ENCODE peak calls at places on chromosomes 7 and 10, in eight cellular contexts. One of them, this sample, is unnamed.

GRCh38 chr10:121668336-121669009 is 70.2 kb upstream of the FGFR2 start:
- DNase-seq in left cardiac atrium: peak; percentile 71
- DNase-seq in neural progenitor cell: peak; percentile 42
- DNase-seq in activated CD8-positive, alpha-beta memory T cell treated with anti-CD3 and anti-CD28 coated beads for 1 hour: no peak
- DNase-seq in posterior vena cava: no peak
- DNase-seq in activated T-cell treated with anti-CD3 and anti-CD28 coated beads for 4 hours: no peak
- DNase-seq in substantia nigra: peak; percentile 51
- DNase-seq in pancreas: peak; percentile 38
- DNase-seq in this sample: peak; percentile 46

GRCh38 chr7:112708236-112708635 is 82.0 kb downstream of the TMEM168 start:
- DNase-seq in posterior vena cava: no peak
- DNase-seq in activated CD8-positive, alpha-beta memory T cell treated with anti-CD3 and anti-CD28 coated beads for 1 hour: no peak
- DNase-seq in neural progenitor cell: peak; percentile 47
- DNase-seq in left cardiac atrium: no peak
- DNase-seq in pancreas: no peak
- DNase-seq in substantia nigra: no peak
- DNase-seq in activated T-cell treated with anti-CD3 and anti-CD28 coated beads for 4 hours: no peak
- DNase-seq in this sample: no peak

GRCh38 chr10:118911361-118911760 is 118.2 kb upstream of the NANOS1 start:
- DNase-seq in left cardiac atrium: no peak
- DNase-seq in posterior vena cava: no peak
- DNase-seq in substantia nigra: no peak
- DNase-seq in activated T-cell treated with anti-CD3 and anti-CD28 coated beads for 4 hours: no peak
- DNase-seq in activated CD8-positive, alpha-beta memory T cell treated with anti-CD3 and anti-CD28 coated beads for 1 hour: no peak
- DNase-seq in neural progenitor cell: no peak
- DNase-seq in pancreas: no peak
- DNase-seq in this sample: no peak

GRCh38 chr7:148026713-148027112 is 563.9 kb upstream of the C7orf33 start:
- DNase-seq in left cardiac atrium: no peak
- DNase-seq in activated CD8-positive, alpha-beta memory T cell treated with anti-CD3 and anti-CD28 coated beads for 1 hour: no peak
- DNase-seq in neural progenitor cell: no peak
- DNase-seq in pancreas: no peak
- DNase-seq in posterior vena cava: no peak
- DNase-seq in activated T-cell treated with anti-CD3 and anti-CD28 coated beads for 4 hours: no peak
- DNase-seq in substantia nigra: no peak
- DNase-seq in this sample: no peak

GRCh38 chr10:4693967-4694366 is 132.0 kb upstream of the AKR1E2 start:
- DNase-seq in pancreas: no peak
- DNase-seq in substantia nigra: no peak
- DNase-seq in left cardiac atrium: no peak
- DNase-seq in activated T-cell treated with anti-CD3 and anti-CD28 coated beads for 4 hours: no peak
- DNase-seq in neural progenitor cell: no peak
- DNase-seq in activated CD8-positive, alpha-beta memory T cell treated with anti-CD3 and anti-CD28 coated beads for 1 hour: no peak
- DNase-seq in posterior vena cava: no peak
- DNase-seq in this sample: no peak

GRCh38 chr10:112025228-112025627 is 158.3 kb downstream of the GPAM start:
- DNase-seq in activated CD8-positive, alpha-beta memory T cell treated with anti-CD3 and anti-CD28 coated beads for 1 hour: no peak
- DNase-seq in neural progenitor cell: no peak
- DNase-seq in left cardiac atrium: no peak
- DNase-seq in pancreas: no peak
- DNase-seq in activated T-cell treated with anti-CD3 and anti-CD28 coated beads for 4 hours: no peak
- DNase-seq in substantia nigra: no peak
- DNase-seq in posterior vena cava: no peak
- DNase-seq in this sample: no peak

GRCh38 chr7:128903621-128904361 is 6.7 kb downstream of the KCP start:
- DNase-seq in neural progenitor cell: no peak
- DNase-seq in substantia nigra: no peak
- DNase-seq in activated CD8-positive, alpha-beta memory T cell treated with anti-CD3 and anti-CD28 coated beads for 1 hour: no peak
- DNase-seq in left cardiac atrium: peak; percentile 16
- DNase-seq in activated T-cell treated with anti-CD3 and anti-CD28 coated beads for 4 hours: no peak
- DNase-seq in posterior vena cava: peak; percentile 80
- DNase-seq in pancreas: no peak
- DNase-seq in this sample: no peak

GRCh38 chr7:123805287-123805686 is 39.7 kb upstream of the HYAL4 start:
- DNase-seq in left cardiac atrium: no peak
- DNase-seq in activated CD8-positive, alpha-beta memory T cell treated with anti-CD3 and anti-CD28 coated beads for 1 hour: no peak
- DNase-seq in neural progenitor cell: no peak
- DNase-seq in substantia nigra: no peak
- DNase-seq in pancreas: no peak
- DNase-seq in activated T-cell treated with anti-CD3 and anti-CD28 coated beads for 4 hours: no peak
- DNase-seq in posterior vena cava: no peak
- DNase-seq in this sample: no peak

GRCh38 chr10:69856601-69857166 is 55.0 kb downstream of the COL13A1 start:
- DNase-seq in substantia nigra: no peak
- DNase-seq in activated CD8-positive, alpha-beta memory T cell treated with anti-CD3 and anti-CD28 coated beads for 1 hour: no peak
- DNase-seq in neural progenitor cell: no peak
- DNase-seq in posterior vena cava: no peak
- DNase-seq in pancreas: no peak
- DNase-seq in activated T-cell treated with anti-CD3 and anti-CD28 coated beads for 4 hours: no peak
- DNase-seq in left cardiac atrium: no peak
- DNase-seq in this sample: no peak

GRCh38 chr10:34551295-34551694 is 263.8 kb downstream of the PARD3 start:
- DNase-seq in substantia nigra: no peak
- DNase-seq in neural progenitor cell: no peak
- DNase-seq in activated CD8-positive, alpha-beta memory T cell treated with anti-CD3 and anti-CD28 coated beads for 1 hour: no peak
- DNase-seq in activated T-cell treated with anti-CD3 and anti-CD28 coated beads for 4 hours: no peak
- DNase-seq in posterior vena cava: no peak
- DNase-seq in pancreas: no peak
- DNase-seq in left cardiac atrium: no peak
- DNase-seq in this sample: no peak

GRCh38 chr7:30984359-30985107 is 20.8 kb downstream of the GHRHR start:
- DNase-seq in activated CD8-positive, alpha-beta memory T cell treated with anti-CD3 and anti-CD28 coated beads for 1 hour: no peak
- DNase-seq in left cardiac atrium: no peak
- DNase-seq in posterior vena cava: no peak
- DNase-seq in substantia nigra: no peak
- DNase-seq in pancreas: no peak
- DNase-seq in activated T-cell treated with anti-CD3 and anti-CD28 coated beads for 4 hours: no peak
- DNase-seq in neural progenitor cell: peak; percentile 52
- DNase-seq in this sample: peak; percentile 76

GRCh38 chr10:43648392-43649148 is at the start of gene ZNF32:
- DNase-seq in activated T-cell treated with anti-CD3 and anti-CD28 coated beads for 4 hours: peak; percentile 60
- DNase-seq in substantia nigra: peak; percentile 77
- DNase-seq in posterior vena cava: peak; percentile 94
- DNase-seq in left cardiac atrium: peak; percentile 89
- DNase-seq in neural progenitor cell: peak; percentile 96
- DNase-seq in pancreas: peak; percentile 82
- DNase-seq in activated CD8-positive, alpha-beta memory T cell treated with anti-CD3 and anti-CD28 coated beads for 1 hour: peak; percentile 34
- DNase-seq in this sample: peak; percentile 85

GRCh38 chr7:8117195-8117594 is 144.8 kb downstream of the ICA1 start:
- DNase-seq in left cardiac atrium: no peak
- DNase-seq in neural progenitor cell: no peak
- DNase-seq in pancreas: no peak
- DNase-seq in activated T-cell treated with anti-CD3 and anti-CD28 coated beads for 4 hours: no peak
- DNase-seq in activated CD8-positive, alpha-beta memory T cell treated with anti-CD3 and anti-CD28 coated beads for 1 hour: no peak
- DNase-seq in posterior vena cava: no peak
- DNase-seq in substantia nigra: no peak
- DNase-seq in this sample: no peak

GRCh38 chr10:126222736-126223511 is 165.4 kb downstream of the ADAM12 start:
- DNase-seq in substantia nigra: no peak
- DNase-seq in activated T-cell treated with anti-CD3 and anti-CD28 coated beads for 4 hours: no peak
- DNase-seq in activated CD8-positive, alpha-beta memory T cell treated with anti-CD3 and anti-CD28 coated beads for 1 hour: no peak
- DNase-seq in posterior vena cava: no peak
- DNase-seq in neural progenitor cell: no peak
- DNase-seq in pancreas: no peak
- DNase-seq in left cardiac atrium: no peak
- DNase-seq in this sample: no peak

GRCh38 chr10:75733135-75733890 is 301.9 kb downstream of the LRMDA start:
- DNase-seq in activated CD8-positive, alpha-beta memory T cell treated with anti-CD3 and anti-CD28 coated beads for 1 hour: no peak
- DNase-seq in pancreas: peak; percentile 26
- DNase-seq in activated T-cell treated with anti-CD3 and anti-CD28 coated beads for 4 hours: no peak
- DNase-seq in posterior vena cava: no peak
- DNase-seq in left cardiac atrium: no peak
- DNase-seq in substantia nigra: no peak
- DNase-seq in neural progenitor cell: no peak
- DNase-seq in this sample: no peak

GRCh38 chr10:7339503-7339902 is 71.3 kb downstream of the SFMBT2 start:
- DNase-seq in activated CD8-positive, alpha-beta memory T cell treated with anti-CD3 and anti-CD28 coated beads for 1 hour: no peak
- DNase-seq in substantia nigra: no peak
- DNase-seq in activated T-cell treated with anti-CD3 and anti-CD28 coated beads for 4 hours: no peak
- DNase-seq in posterior vena cava: no peak
- DNase-seq in pancreas: no peak
- DNase-seq in neural progenitor cell: no peak
- DNase-seq in left cardiac atrium: no peak
- DNase-seq in this sample: no peak

GRCh38 chr7:112744818-112745217 is 45.4 kb downstream of the TMEM168 start:
- DNase-seq in activated CD8-positive, alpha-beta memory T cell treated with anti-CD3 and anti-CD28 coated beads for 1 hour: no peak
- DNase-seq in substantia nigra: no peak
- DNase-seq in activated T-cell treated with anti-CD3 and anti-CD28 coated beads for 4 hours: no peak
- DNase-seq in pancreas: no peak
- DNase-seq in posterior vena cava: no peak
- DNase-seq in left cardiac atrium: no peak
- DNase-seq in neural progenitor cell: no peak
- DNase-seq in this sample: peak; percentile 11

GRCh38 chr7:7417414-7417813 is 118.3 kb downstream of the COL28A1 start:
- DNase-seq in pancreas: no peak
- DNase-seq in posterior vena cava: no peak
- DNase-seq in activated T-cell treated with anti-CD3 and anti-CD28 coated beads for 4 hours: no peak
- DNase-seq in substantia nigra: no peak
- DNase-seq in activated CD8-positive, alpha-beta memory T cell treated with anti-CD3 and anti-CD28 coated beads for 1 hour: no peak
- DNase-seq in left cardiac atrium: no peak
- DNase-seq in neural progenitor cell: no peak
- DNase-seq in this sample: no peak

GRCh38 chr7:116574025-116574822 is 49.4 kb downstream of the CAV1 start:
- DNase-seq in neural progenitor cell: no peak
- DNase-seq in posterior vena cava: no peak
- DNase-seq in substantia nigra: no peak
- DNase-seq in left cardiac atrium: no peak
- DNase-seq in activated CD8-positive, alpha-beta memory T cell treated with anti-CD3 and anti-CD28 coated beads for 1 hour: no peak
- DNase-seq in pancreas: no peak
- DNase-seq in activated T-cell treated with anti-CD3 and anti-CD28 coated beads for 4 hours: no peak
- DNase-seq in this sample: no peak

GRCh38 chr7:21427861-21428641 is at the start of gene SP4:
- DNase-seq in activated CD8-positive, alpha-beta memory T cell treated with anti-CD3 and anti-CD28 coated beads for 1 hour: peak; percentile 84
- DNase-seq in neural progenitor cell: peak; percentile 98
- DNase-seq in substantia nigra: peak; percentile 96
- DNase-seq in left cardiac atrium: peak; percentile 95
- DNase-seq in activated T-cell treated with anti-CD3 and anti-CD28 coated beads for 4 hours: peak; percentile 94
- DNase-seq in posterior vena cava: peak; percentile 98
- DNase-seq in pancreas: peak; percentile 94
- DNase-seq in this sample: peak; percentile 95

GRCh38 chr7:149130572-149131198 is 4.6 kb upstream of the ZNF425 start:
- DNase-seq in posterior vena cava: no peak
- DNase-seq in neural progenitor cell: no peak
- DNase-seq in left cardiac atrium: no peak
- DNase-seq in activated T-cell treated with anti-CD3 and anti-CD28 coated beads for 4 hours: no peak
- DNase-seq in pancreas: no peak
- DNase-seq in activated CD8-positive, alpha-beta memory T cell treated with anti-CD3 and anti-CD28 coated beads for 1 hour: no peak
- DNase-seq in substantia nigra: no peak
- DNase-seq in this sample: no peak

GRCh38 chr7:99767662-99768061 is 16.3 kb downstream of the CYP3A4 start:
- DNase-seq in substantia nigra: no peak
- DNase-seq in pancreas: no peak
- DNase-seq in left cardiac atrium: no peak
- DNase-seq in neural progenitor cell: no peak
- DNase-seq in activated T-cell treated with anti-CD3 and anti-CD28 coated beads for 4 hours: no peak
- DNase-seq in posterior vena cava: no peak
- DNase-seq in activated CD8-positive, alpha-beta memory T cell treated with anti-CD3 and anti-CD28 coated beads for 1 hour: no peak
- DNase-seq in this sample: no peak

GRCh38 chr10:76576276-76576962 is 1061.2 kb downstream of the KCNMA1 start:
- DNase-seq in neural progenitor cell: no peak
- DNase-seq in pancreas: no peak
- DNase-seq in left cardiac atrium: peak; percentile 35
- DNase-seq in activated CD8-positive, alpha-beta memory T cell treated with anti-CD3 and anti-CD28 coated beads for 1 hour: no peak
- DNase-seq in substantia nigra: no peak
- DNase-seq in posterior vena cava: no peak
- DNase-seq in activated T-cell treated with anti-CD3 and anti-CD28 coated beads for 4 hours: no peak
- DNase-seq in this sample: no peak

GRCh38 chr7:108142180-108142579 is 12.0 kb upstream of the LAMB4 start:
- DNase-seq in pancreas: no peak
- DNase-seq in posterior vena cava: no peak
- DNase-seq in activated T-cell treated with anti-CD3 and anti-CD28 coated beads for 4 hours: no peak
- DNase-seq in left cardiac atrium: no peak
- DNase-seq in substantia nigra: no peak
- DNase-seq in activated CD8-positive, alpha-beta memory T cell treated with anti-CD3 and anti-CD28 coated beads for 1 hour: no peak
- DNase-seq in neural progenitor cell: no peak
- DNase-seq in this sample: no peak

GRCh38 chr10:69220041-69220451 is at the start of gene HKDC1:
- DNase-seq in neural progenitor cell: no peak
- DNase-seq in left cardiac atrium: no peak
- DNase-seq in activated T-cell treated with anti-CD3 and anti-CD28 coated beads for 4 hours: no peak
- DNase-seq in posterior vena cava: no peak
- DNase-seq in substantia nigra: no peak
- DNase-seq in activated CD8-positive, alpha-beta memory T cell treated with anti-CD3 and anti-CD28 coated beads for 1 hour: no peak
- DNase-seq in pancreas: peak; percentile 49
- DNase-seq in this sample: no peak

GRCh38 chr7:127057918-127058317 is 194.8 kb downstream of the GRM8 start:
- DNase-seq in substantia nigra: no peak
- DNase-seq in left cardiac atrium: no peak
- DNase-seq in posterior vena cava: no peak
- DNase-seq in activated T-cell treated with anti-CD3 and anti-CD28 coated beads for 4 hours: no peak
- DNase-seq in neural progenitor cell: no peak
- DNase-seq in activated CD8-positive, alpha-beta memory T cell treated with anti-CD3 and anti-CD28 coated beads for 1 hour: no peak
- DNase-seq in pancreas: no peak
- DNase-seq in this sample: no peak

GRCh38 chr7:115356139-115356746 is 434.3 kb downstream of the MDFIC start:
- DNase-seq in substantia nigra: no peak
- DNase-seq in activated T-cell treated with anti-CD3 and anti-CD28 coated beads for 4 hours: no peak
- DNase-seq in pancreas: no peak
- DNase-seq in posterior vena cava: no peak
- DNase-seq in neural progenitor cell: peak; percentile 26
- DNase-seq in left cardiac atrium: no peak
- DNase-seq in activated CD8-positive, alpha-beta memory T cell treated with anti-CD3 and anti-CD28 coated beads for 1 hour: no peak
- DNase-seq in this sample: peak; percentile 24

GRCh38 chr7:64098-64521 is 128.3 kb upstream of the FAM20C start:
- DNase-seq in left cardiac atrium: peak; percentile 64
- DNase-seq in pancreas: no peak
- DNase-seq in substantia nigra: peak; percentile 65
- DNase-seq in neural progenitor cell: peak; percentile 77
- DNase-seq in activated T-cell treated with anti-CD3 and anti-CD28 coated beads for 4 hours: no peak
- DNase-seq in activated CD8-positive, alpha-beta memory T cell treated with anti-CD3 and anti-CD28 coated beads for 1 hour: no peak
- DNase-seq in posterior vena cava: peak; percentile 69
- DNase-seq in this sample: peak; percentile 56

GRCh38 chr10:106308284-106308683 is 856.2 kb downstream of the SORCS1 start:
- DNase-seq in pancreas: no peak
- DNase-seq in activated T-cell treated with anti-CD3 and anti-CD28 coated beads for 4 hours: no peak
- DNase-seq in activated CD8-positive, alpha-beta memory T cell treated with anti-CD3 and anti-CD28 coated beads for 1 hour: no peak
- DNase-seq in posterior vena cava: no peak
- DNase-seq in neural progenitor cell: no peak
- DNase-seq in left cardiac atrium: no peak
- DNase-seq in substantia nigra: no peak
- DNase-seq in this sample: no peak

GRCh38 chr10:121155742-121156141 is 304.6 kb downstream of the WDR11 start:
- DNase-seq in posterior vena cava: no peak
- DNase-seq in left cardiac atrium: peak; percentile 18
- DNase-seq in activated CD8-positive, alpha-beta memory T cell treated with anti-CD3 and anti-CD28 coated beads for 1 hour: no peak
- DNase-seq in neural progenitor cell: no peak
- DNase-seq in activated T-cell treated with anti-CD3 and anti-CD28 coated beads for 4 hours: no peak
- DNase-seq in substantia nigra: no peak
- DNase-seq in pancreas: peak; percentile 14
- DNase-seq in this sample: no peak